ENCODE peak calls at places on chromosomes 7 and 10, in eight cellular contexts. J is OCI-LY7, D is dorsolateral prefrontal cortex, K is epithelial cell of proximal tubule, Q is PC-3, C is astrocyte of the spinal cord, S is GM23338, U is GM12865. Y is an unnamed sample.

GRCh38 chr7:93715234-93715633 is 140.7 kb upstream of the CALCR start:
- DNase-seq in K (no peak), S (peak; percentile 77), Q (peak; percentile 47), U (peak; percentile 49), C (peak; percentile 46), J (peak; percentile 30), D (peak; percentile 11), Y (peak; percentile 75)

GRCh38 chr10:132924046-132924952 is 18.1 kb downstream of the CFAP46 start:
- DNase-seq in D (no peak), S (no peak), U (no peak), C (no peak), J (no peak), Q (no peak), K (no peak), Y (no peak)

GRCh38 chr10:93121311-93121710 is 47.6 kb downstream of the CYP26A1 start:
- DNase-seq in D (no peak), K (no peak), J (no peak), C (no peak), S (no peak), U (no peak), Q (no peak), Y (no peak)

GRCh38 chr10:62540389-62540788 is 166.2 kb downstream of the ZNF365 start:
- DNase-seq in C (no peak), D (no peak), Q (no peak), S (no peak), J (peak; percentile 28), K (no peak), U (peak; percentile 14), Y (no peak)

GRCh38 chr10:89793649-89794254 is 92.4 kb downstream of the KIF20B start:
- DNase-seq in K (peak; percentile 22), D (no peak), U (peak; percentile 78), Q (peak; percentile 79), C (peak; percentile 79), J (peak; percentile 72), S (peak; percentile 86), Y (peak; percentile 54)

GRCh38 chr7:126842451-126842850 is 410.3 kb downstream of the GRM8 start:
- DNase-seq in Q (no peak), C (no peak), J (no peak), K (no peak), U (no peak), D (no peak), S (no peak), Y (no peak)

GRCh38 chr10:103547391-103547946 is 54.0 kb downstream of the NEURL1 start:
- DNase-seq in U (no peak), C (no peak), J (no peak), D (no peak), K (no peak), Q (no peak), S (no peak), Y (no peak)

GRCh38 chr10:122368502-122369254 is 5.8 kb upstream of the PLEKHA1 start:
- DNase-seq in Q (no peak), C (no peak), S (peak; percentile 25), U (no peak), D (peak; percentile 78), J (no peak), K (no peak), Y (no peak)

DNA sequence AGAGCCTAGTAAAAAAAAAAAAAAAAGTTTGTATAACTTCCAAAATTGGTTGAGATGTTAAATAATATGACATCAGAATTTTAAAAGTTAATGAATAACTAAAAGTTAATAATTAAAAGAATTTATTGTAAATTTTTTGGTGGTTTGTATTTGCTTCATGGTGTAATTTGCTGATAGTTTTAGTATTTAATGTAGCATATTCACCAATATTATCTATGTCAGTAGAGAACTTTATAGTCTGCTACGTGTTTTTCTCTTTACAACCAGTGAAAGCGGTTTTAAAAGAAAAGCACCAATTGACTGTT is 51.8 kb upstream of the STEAP4 start:
- DNase-seq in C (no peak), U (no peak), S (no peak), D (no peak), K (no peak), J (no peak), Q (no peak), Y (no peak)
- TF ChIP-seq CTCF in C (no peak), U (no peak), S (no peak), D (no peak), K (no peak), J (peak; percentile 23), Q (no peak), Y (no peak)

GRCh38 chr10:33334839-33335549 is 527 bp upstream of the NRP1 start:
- DNase-seq in C (peak; percentile 94), Q (peak; percentile 91), S (peak; percentile 77), U (peak; percentile 7), D (peak; percentile 54), K (no peak), J (no peak), Y (peak; percentile 79)

GRCh38 chr10:33335550-33335799 is 1.0 kb upstream of the NRP1 start:
- DNase-seq in S (peak; percentile 24), J (no peak), Q (peak; percentile 98), C (no peak), K (no peak), U (no peak), D (no peak), Y (no peak)

GRCh38 chr10:33337335-33337854 is 2.9 kb upstream of the NRP1 start:
- DNase-seq in U (no peak), S (no peak), C (peak; percentile 81), J (no peak), Q (peak; percentile 90), D (no peak), K (no peak), Y (peak; percentile 6)

GRCh38 chr10:33336606-33337334 is 2.3 kb upstream of the NRP1 start:
- DNase-seq in C (peak; percentile 69), K (no peak), U (no peak), S (peak; percentile 65), Q (peak; percentile 87), D (no peak), J (no peak), Y (peak; percentile 42)

GRCh38 chr10:33335800-33336605 is 1.5 kb upstream of the NRP1 start:
- DNase-seq in C (peak; percentile 79), J (no peak), D (no peak), S (peak; percentile 70), K (peak; percentile 81), Q (peak; percentile 100), U (no peak), Y (peak; percentile 58)
- TF ChIP-seq CTCF in C (no peak), J (no peak), D (no peak), S (no peak), K (no peak), Q (peak; percentile 24), U (no peak), Y (no peak)

GRCh38 chr10:86102031-86102430 is 264.6 kb downstream of the GRID1 start:
- DNase-seq in U (no peak), C (no peak), S (no peak), D (no peak), Q (no peak), J (no peak), K (no peak), Y (no peak)

GRCh38 chr10:86104611-86105145 is 261.9 kb downstream of the GRID1 start:
- DNase-seq in U (no peak), D (no peak), J (no peak), S (no peak), K (no peak), Q (no peak), C (no peak), Y (no peak)

GRCh38 chr10:86102446-86102845 is 264.1 kb downstream of the GRID1 start:
- DNase-seq in K (no peak), S (no peak), C (no peak), J (no peak), D (no peak), Q (no peak), U (no peak), Y (no peak)

GRCh38 chr10:86104156-86104555 is 262.4 kb downstream of the GRID1 start:
- DNase-seq in Q (no peak), J (no peak), C (no peak), S (no peak), U (no peak), K (no peak), D (no peak), Y (no peak)

GRCh38 chr10:86103391-86104101 is 263.0 kb downstream of the GRID1 start:
- DNase-seq in K (no peak), S (peak; percentile 42), C (no peak), U (no peak), J (no peak), Q (no peak), D (no peak), Y (no peak)
- TF ChIP-seq CTCF in K (no peak), S (peak; percentile 31), C (no peak), U (no peak), J (no peak), Q (no peak), D (no peak), Y (no peak)

GRCh38 chr7:70721500-70721899 is 410.4 kb upstream of the GALNT17 start:
- DNase-seq in Q (no peak), U (no peak), J (no peak), K (no peak), C (no peak), D (no peak), S (no peak), Y (no peak)

GRCh38 chr7:70723339-70723738 is 408.6 kb upstream of the GALNT17 start:
- DNase-seq in S (no peak), J (no peak), K (no peak), Q (no peak), D (no peak), C (no peak), U (peak; percentile 60), Y (no peak)

GRCh38 chr7:70719120-70719519 is 412.8 kb upstream of the GALNT17 start:
- DNase-seq in Q (no peak), K (no peak), C (no peak), U (no peak), J (no peak), S (no peak), D (no peak), Y (no peak)

GRCh38 chr7:70717553-70718248 is 414.2 kb upstream of the GALNT17 start:
- DNase-seq in D (no peak), S (no peak), C (no peak), J (peak; percentile 29), U (no peak), Q (no peak), K (no peak), Y (no peak)

GRCh38 chr7:70720191-70720873 is 411.6 kb upstream of the GALNT17 start:
- DNase-seq in J (no peak), S (peak; percentile 43), K (no peak), Q (no peak), C (no peak), D (no peak), U (peak; percentile 29), Y (no peak)
- TF ChIP-seq CTCF in J (peak; percentile 33), S (peak; percentile 32), K (peak; percentile 12), Q (no peak), C (peak; percentile 10), D (no peak), U (peak; percentile 7), Y (no peak)

GRCh38 chr10:10053051-10053450 is 964.6 kb upstream of the CELF2 start:
- DNase-seq in Q (no peak), K (no peak), S (no peak), D (no peak), C (no peak), U (peak; percentile 9), J (no peak), Y (no peak)

GRCh38 chr10:10055656-10056445 is 961.8 kb upstream of the CELF2 start:
- DNase-seq in C (no peak), K (no peak), Q (no peak), J (no peak), D (no peak), S (no peak), U (no peak), Y (no peak)

GRCh38 chr10:10056958-10057357 is 960.7 kb upstream of the CELF2 start:
- DNase-seq in K (no peak), Q (no peak), U (no peak), S (peak; percentile 37), C (no peak), D (no peak), J (peak; percentile 54), Y (no peak)
- TF ChIP-seq CTCF in K (no peak), Q (no peak), U (no peak), S (peak; percentile 35), C (no peak), D (no peak), J (peak; percentile 70), Y (no peak)

Y was measured in endothelial cell.